ENCODE peak calls at places on chromosomes 6 and 20, in six cellular contexts. F, L, V, X, O and Q are unnamed samples.

GRCh38 chr20:36094497-36094896 is 60.0 kb upstream of the EPB41L1 start:
- DNase-seq in F (no peak), L (no peak), V (no peak), X (no peak), O (no peak), Q (no peak)

GRCh38 chr6:153126218-153126617 is 4.9 kb downstream of the RGS17 start:
- DNase-seq in F (no peak), L (no peak), V (no peak), X (no peak), O (no peak), Q (no peak)

GRCh38 chr6:75481936-75482593 is 11.5 kb downstream of the FILIP1 start:
- DNase-seq in F (no peak), L (no peak), V (no peak), X (peak), O (no peak), Q (no peak)

GRCh38 chr6:34383171-34383631 is 9.3 kb downstream of the NUDT3 start:
- DNase-seq in F (no peak), L (peak), V (no peak), X (no peak), O (peak), Q (no peak)

GRCh38 chr20:20018366-20018765 is 1.2 kb downstream of the NAA20 start:
- DNase-seq in F (no peak), L (no peak), V (no peak), X (no peak), O (no peak), Q (no peak)

GRCh38 chr6:127879685-127880084 is 21.2 kb downstream of the THEMIS start:
- DNase-seq in F (no peak), L (no peak), V (peak), X (peak), O (no peak), Q (no peak)

GRCh38 chr20:38961530-38962043 is 557 bp upstream of the DHX35 start:
- DNase-seq in F (no peak), L (no peak), V (no peak), X (peak), O (no peak), Q (peak)

GRCh38 chr6:63527658-63528514 is 44.4 kb upstream of the LOC128125822 start:
- DNase-seq in F (peak), L (peak), V (no peak), X (no peak), O (peak), Q (no peak)

GRCh38 chr6:97669191-97669651 is 386.2 kb upstream of the MMS22L start:
- DNase-seq in F (no peak), L (no peak), V (peak), X (no peak), O (peak), Q (no peak)

GRCh38 chr6:53023323-53023722 is 28.2 kb upstream of the GSTA4 start:
- DNase-seq in F (no peak), L (no peak), V (no peak), X (no peak), O (no peak), Q (no peak)

GRCh38 chr20:11755071-11755881 is 162.4 kb upstream of the BTBD3 start:
- DNase-seq in F (no peak), L (peak), V (no peak), X (no peak), O (peak), Q (no peak)

GRCh38 chr20:16387661-16388060 is 185.6 kb downstream of the KIF16B start:
- DNase-seq in F (no peak), L (no peak), V (no peak), X (no peak), O (no peak), Q (no peak)

GRCh38 chr20:58555078-58555765 is 40.0 kb upstream of the APCDD1L start:
- DNase-seq in F (no peak), L (peak), V (no peak), X (no peak), O (peak), Q (no peak)

GRCh38 chr20:46229478-46229877 is 78.8 kb downstream of the CDH22 start:
- DNase-seq in F (no peak), L (no peak), V (no peak), X (no peak), O (no peak), Q (no peak)

GRCh38 chr6:77466055-77467028 is 3.1 kb upstream of the HTR1B start:
- DNase-seq in F (no peak), L (peak), V (peak), X (peak), O (peak), Q (no peak)

GRCh38 chr20:32563311-32564272 is 21.5 kb downstream of the NOL4L start:
- DNase-seq in F (no peak), L (no peak), V (peak), X (peak), O (no peak), Q (no peak)

GRCh38 chr6:108578595-108579038 is 17.9 kb downstream of the FOXO3 start:
- DNase-seq in F (no peak), L (peak), V (no peak), X (no peak), O (peak), Q (no peak)

GRCh38 chr20:2729251-2729713 is 36.7 kb downstream of the EBF4 start:
- DNase-seq in F (no peak), L (no peak), V (no peak), X (no peak), O (no peak), Q (no peak)